ENCODE peak calls at places on chromosomes 5 and 9, in four cellular contexts. N is BJ, A is RWPE2, G is left ventricle myocardium inferior. X is an unnamed sample. For H3K27me3, the result is how much of the 10 kb centered on the place peaks cover.

GRCh38 chr5:93941897-93942296 is 200.5 kb upstream of the POU5F2 start:
- DNase-seq in N (no peak), A (no peak), G (no peak), X (no peak)

GRCh38 chr5:89728750-89729149 is 680.8 kb downstream of the CETN3 start:
- DNase-seq in N (no peak), A (no peak), G (peak), X (peak)

GRCh38 chr5:73946926-73947455 is 321.0 kb downstream of the ARHGEF28 start:
- DNase-seq in N (no peak), A (no peak), G (no peak), X (no peak)

GRCh38 chr5:159510282-159510681 is 180.0 kb upstream of the IL12B start:
- DNase-seq in N (peak), A (no peak), G (peak), X (peak)

GRCh38 chr9:129834489-129835127 is 467 bp downstream of the C9orf78 start:
- DNase-seq in N (no peak), A (no peak), G (no peak), X (no peak)

GRCh38 chr9:109113892-109114609 is 5.7 kb downstream of the TMEM245 start:
- DNase-seq in N (no peak), A (no peak), G (no peak), X (no peak)

GRCh38 chr5:172870261-172870806 is 36.3 kb downstream of the ERGIC1 start:
- DNase-seq in N (no peak), A (peak), G (no peak), X (no peak)

GRCh38 chr9:128123451-128124080 is 4.0 kb downstream of the PTGES2 start:
- DNase-seq in N (no peak), A (peak), G (peak), X (no peak)

GRCh38 chr9:134381671-134382505 is 55.6 kb downstream of the RXRA start:
- DNase-seq in N (no peak), A (no peak), G (peak), X (peak)

GRCh38 chr5:178378527-178379484 is 146.2 kb upstream of the PHYKPL start:
- DNase-seq in N (no peak), A (peak), G (no peak), X (no peak)

GRCh38 chr5:87529486-87530076 is 116.9 kb upstream of the CCNH start:
- DNase-seq in N (no peak), A (no peak), G (no peak), X (no peak)

GRCh38 chr9:83698976-83699585 is 8.7 kb downstream of the UBQLN1 start:
- DNase-seq in N (no peak), A (no peak), G (no peak), X (no peak)

GRCh38 chr5:137796279-137796678 is 42.1 kb upstream of the HNRNPA0 start:
- DNase-seq in N (no peak), A (no peak), G (no peak), X (no peak)

GRCh38 chr5:147935032-147935431 is 28.7 kb upstream of the C5orf46 start:
- DNase-seq in N (peak), A (no peak), G (no peak), X (no peak)

GRCh38 chr5:32767948-32768427 is 56.9 kb downstream of the NPR3 start:
- DNase-seq in N (no peak), A (peak), G (no peak), X (no peak)

GRCh38 chr5:52491071-52491828 is 296.5 kb upstream of the ITGA1 start:
- DNase-seq in N (no peak), A (no peak), G (no peak), X (no peak)

GRCh38 chr5:180790020-180790419 is 12.6 kb downstream of the MGAT1 start:
- DNase-seq in N (no peak), A (peak), G (no peak), X (no peak)

GRCh38 chr9:106861585-106862114 is 1.3 kb upstream of the ZNF462 start:
- DNase-seq in N (no peak), A (no peak), G (no peak), X (no peak)

GRCh38 chr9:15298362-15298761 is 8.7 kb downstream of the TTC39B start:
- DNase-seq in N (no peak), A (no peak), G (no peak), X (no peak)

GRCh38 chr9:98195671-98196070 is 3.2 kb upstream of the CORO2A start:
- DNase-seq in N (no peak), A (no peak), G (no peak), X (no peak)

DNA sequence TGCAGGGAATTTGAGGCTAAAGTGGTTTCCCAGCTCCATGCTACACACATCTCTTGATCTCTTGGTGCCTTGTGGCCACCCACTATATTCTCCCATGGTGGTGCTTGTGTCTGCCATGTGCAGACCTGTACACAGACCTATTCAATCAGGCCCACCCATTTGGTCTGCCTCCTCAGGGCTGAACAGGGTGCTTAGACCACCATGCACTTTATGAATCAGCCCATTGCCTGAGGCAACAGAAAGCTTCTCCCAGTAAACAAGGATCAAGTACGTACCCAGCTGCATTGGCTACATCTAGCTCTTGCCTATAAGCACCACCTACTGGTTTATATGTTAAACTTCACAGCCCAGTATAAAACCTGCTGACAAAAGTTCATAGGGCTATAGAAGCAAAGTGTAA is 664.3 kb upstream of the EDIL3 start:
- DNase-seq in N (no peak), A (no peak), G (no peak), X (no peak)
- TF ChIP-seq CTCF in N (no peak), A (peak), G (peak), X (no peak)

GRCh38 chr5:126656397-126657007 is 55.8 kb downstream of the PHAX start:
- DNase-seq in N (no peak), A (no peak), G (no peak), X (no peak)

GRCh38 chr5:126650463-126650862 is 49.7 kb downstream of the PHAX start:
- DNase-seq in N (no peak), A (no peak), G (no peak), X (no peak)

GRCh38 chr5:126647071-126647470 is 46.3 kb downstream of the PHAX start:
- DNase-seq in N (no peak), A (no peak), G (no peak), X (no peak)

GRCh38 chr5:126648471-126648870 is 47.7 kb downstream of the PHAX start:
- DNase-seq in N (no peak), A (no peak), G (no peak), X (no peak)

DNA sequence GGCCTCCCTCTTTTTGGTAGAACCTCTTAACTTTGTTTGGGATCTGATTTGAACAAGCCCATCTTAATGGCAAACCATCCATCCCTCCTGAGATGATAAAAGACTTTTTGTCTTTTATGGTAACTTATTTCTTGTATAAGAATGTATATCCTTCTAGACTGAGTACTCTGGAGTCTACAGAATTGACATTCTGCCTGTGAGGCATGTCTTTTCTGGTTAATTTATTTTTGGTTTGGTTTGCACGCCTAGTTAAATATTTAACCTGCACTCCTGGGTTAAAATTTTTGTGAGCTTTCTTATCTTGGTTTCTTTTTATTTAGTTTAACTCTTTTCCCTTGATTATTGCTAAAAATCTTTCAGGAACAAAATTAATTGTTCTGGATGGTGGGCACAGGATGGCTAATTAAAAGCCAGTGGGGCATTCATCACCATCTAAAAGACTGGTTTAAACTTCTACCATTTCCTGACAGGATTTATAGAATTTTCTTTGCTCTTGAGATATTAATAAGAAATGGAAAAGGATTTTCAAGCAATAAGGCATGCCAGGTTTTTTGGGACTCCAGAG is 50.3 kb downstream of the PHAX start:
- DNase-seq in N (no peak), A (no peak), G (no peak), X (no peak)
- H3K27me3 ChIP-seq in N (under half), A (under half), G (under half), X (under half)

DNA sequence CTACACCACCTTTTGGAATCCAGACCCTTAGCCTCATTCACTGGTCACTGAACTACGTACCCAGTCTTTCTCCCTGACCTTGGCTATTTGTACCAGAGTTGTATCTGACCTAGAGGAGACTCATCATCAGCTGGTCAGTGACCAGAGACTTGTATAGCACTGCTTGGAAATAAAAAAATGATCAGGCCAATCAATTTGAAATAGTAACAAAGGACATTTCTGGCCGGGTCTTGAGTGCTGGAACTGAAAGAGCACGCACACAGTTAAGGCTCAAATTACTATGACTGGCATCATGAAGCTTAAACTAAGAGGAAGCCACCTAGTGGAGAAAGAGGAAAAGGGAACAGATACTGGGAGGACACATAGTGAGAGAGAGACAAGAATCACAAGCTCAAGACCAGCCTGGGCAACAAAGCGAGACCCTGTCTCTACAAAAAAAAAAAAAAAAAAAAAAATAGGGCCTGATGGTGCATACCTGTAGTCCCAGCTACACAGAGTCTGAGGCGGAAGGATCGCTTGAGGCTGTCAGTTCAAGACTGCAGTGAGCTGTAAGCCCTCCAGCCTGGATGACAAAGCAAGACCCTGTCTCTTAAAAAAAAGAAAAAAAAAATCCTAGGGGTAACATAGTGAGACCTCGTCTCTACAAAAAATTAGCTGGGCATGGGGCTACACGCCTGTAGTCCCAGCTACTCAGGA is 12.8 kb upstream of the SRP19 start:
- DNase-seq in N (peak), A (no peak), G (no peak), X (peak)
- TF ChIP-seq CTCF in N (peak), A (peak), G (peak), X (peak)

DNA sequence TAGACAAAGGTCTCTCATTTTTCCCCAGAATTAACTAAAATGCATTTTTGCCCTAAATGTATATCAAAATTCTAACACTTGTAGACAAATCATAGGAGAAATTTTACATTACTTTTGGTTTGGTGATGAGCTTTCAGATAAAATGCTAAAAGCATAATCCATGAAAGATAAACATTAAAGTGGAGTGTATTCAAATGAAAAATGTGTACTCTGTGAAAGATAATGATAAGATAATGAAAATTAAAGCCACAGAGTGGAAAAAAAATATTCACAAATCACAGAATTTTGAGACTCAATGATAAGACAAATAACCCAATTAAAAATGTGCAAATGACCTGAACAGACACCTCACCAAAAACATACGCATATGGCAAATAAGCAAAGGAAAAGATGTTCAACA is 176.9 kb upstream of the ADAMTS16 start:
- DNase-seq in N (no peak), A (no peak), G (no peak), X (no peak)
- H3K27me3 ChIP-seq in N (under half), A (under half), G (under half), X (under half)

DNA sequence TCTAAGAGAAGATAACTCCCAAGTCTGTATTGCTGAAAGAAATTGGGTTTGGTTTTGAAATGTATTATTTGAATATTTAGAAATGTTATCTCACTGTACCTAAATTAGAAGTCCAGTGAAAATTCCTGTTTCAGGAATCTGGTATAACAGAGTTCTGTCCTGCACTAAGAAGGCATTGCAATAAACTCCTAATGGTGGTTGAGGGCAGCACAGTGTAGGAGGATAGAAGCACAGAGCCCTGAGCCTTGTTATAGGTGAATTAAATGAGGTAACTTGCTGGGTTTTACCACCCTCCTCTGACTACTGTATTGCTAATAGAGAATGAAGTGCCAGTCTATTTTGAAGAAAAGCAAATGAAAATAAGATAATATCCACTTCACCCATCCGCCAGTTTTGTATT is 143.4 kb downstream of the CD180 start:
- DNase-seq in N (no peak), A (no peak), G (no peak), X (no peak)
- TF ChIP-seq CTCF in N (no peak), A (no peak), G (peak), X (no peak)

GRCh38 chr5:81963544-81963943 is 8.3 kb upstream of the ATG10 start:
- DNase-seq in N (no peak), A (no peak), G (no peak), X (no peak)
- H3K27me3 ChIP-seq in N (under half), A (under half), G (under half), X (under half)

DNA sequence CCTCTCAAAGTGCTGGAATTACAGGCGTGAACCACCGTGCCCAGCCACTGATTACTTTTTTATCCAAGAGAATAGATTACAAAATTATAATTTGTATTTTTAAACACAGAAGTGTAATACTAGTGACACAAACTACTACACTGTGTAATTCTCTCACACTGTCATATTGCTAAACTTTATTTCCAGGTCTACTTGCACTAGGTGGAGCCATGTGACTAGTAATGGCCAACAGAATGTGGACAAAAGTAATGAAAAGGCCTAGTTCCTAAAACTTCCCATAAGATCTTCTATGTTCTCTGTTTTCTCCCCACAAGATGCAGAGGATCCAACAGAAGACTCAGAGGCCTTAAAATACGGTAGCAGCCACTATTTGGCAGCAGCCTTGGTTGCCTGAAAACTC is 27.3 kb downstream of the NADK2 start:
- DNase-seq in N (no peak), A (no peak), G (no peak), X (no peak)
- TF ChIP-seq CTCF in N (no peak), A (no peak), G (peak), X (peak)

DNA sequence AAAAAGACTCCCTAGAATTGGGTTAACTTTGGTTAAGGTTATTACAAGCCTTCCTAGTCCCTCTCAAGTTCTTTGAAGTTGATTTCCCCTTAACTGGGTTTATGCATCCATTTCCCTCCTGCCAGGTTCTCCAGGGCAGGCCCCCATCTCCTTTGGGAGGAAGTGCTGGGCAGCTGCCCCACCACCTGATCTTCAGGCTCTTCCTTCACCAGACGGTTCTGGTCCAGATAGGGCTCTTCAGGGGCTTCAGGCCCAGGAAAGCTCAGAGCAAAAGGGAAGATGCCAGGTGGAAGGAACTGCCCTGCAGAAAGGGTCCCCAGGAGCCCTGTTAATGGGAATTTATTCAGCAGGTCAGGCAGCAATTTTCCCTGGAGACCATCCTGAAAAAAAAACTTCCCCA is 2.1 kb downstream of the SMIM32 start:
- DNase-seq in N (no peak), A (no peak), G (no peak), X (no peak)
- H3K27me3 ChIP-seq in N (under half), A (under half), G (half or more), X (under half)

X was measured in heart right ventricle.